ENCODE peak calls at places on chromosomes 6 and 20, in four cellular contexts. T is aorta, J is T-helper 2 cell, U is substantia nigra. W is an unnamed sample.

GRCh38 chr6:97292671-97293070 is 9.7 kb upstream of the MMS22L start:
- DNase-seq in T (no peak), J (no peak), U (no peak), W (no peak)

GRCh38 chr6:79750806-79751205 is 119.7 kb downstream of the SH3BGRL2 start:
- DNase-seq in T (no peak), J (no peak), U (no peak), W (no peak)

GRCh38 chr6:111673086-111673485 is 67.4 kb upstream of the TRAF3IP2 start:
- DNase-seq in T (no peak), J (no peak), U (no peak), W (no peak)

GRCh38 chr6:158418501-158418900 is 106.2 kb downstream of the TULP4 start:
- DNase-seq in T (no peak), J (no peak), U (no peak), W (no peak)

GRCh38 chr6:43052842-43053544 is 658 bp downstream of the CUL7 start:
- DNase-seq in T (peak; percentile 81), J (no peak), U (no peak), W (no peak)

GRCh38 chr6:169880516-169880915 is 129.1 kb downstream of the ERMARD start:
- DNase-seq in T (no peak), J (no peak), U (no peak), W (peak; percentile 63)

GRCh38 chr6:33927551-33927950 is 123.7 kb upstream of the MLN start:
- DNase-seq in T (no peak), J (no peak), U (no peak), W (peak; percentile 59)

GRCh38 chr6:45472383-45472782 is 94.6 kb upstream of the SUPT3H start:
- DNase-seq in T (no peak), J (no peak), U (no peak), W (no peak)

GRCh38 chr6:117600008-117600743 is 2.1 kb downstream of the GOPC start:
- DNase-seq in T (no peak), J (no peak), U (no peak), W (no peak)

GRCh38 chr6:128738112-128738511 is 144.8 kb upstream of the LAMA2 start:
- DNase-seq in T (no peak), J (no peak), U (no peak), W (no peak)

GRCh38 chr20:5504061-5504739 is 187.4 kb upstream of the PROKR2 start:
- DNase-seq in T (peak; percentile 87), J (no peak), U (peak; percentile 19), W (peak; percentile 86)

GRCh38 chr6:41625442-41625841 is 12.8 kb upstream of the MDFI start:
- DNase-seq in T (peak; percentile 58), J (no peak), U (no peak), W (peak; percentile 91)

GRCh38 chr20:25100914-25101313 is 19.0 kb upstream of the VSX1 start:
- DNase-seq in T (no peak), J (no peak), U (no peak), W (no peak)

GRCh38 chr6:111585241-111585968 is 20.3 kb downstream of the TRAF3IP2 start:
- DNase-seq in T (no peak), J (no peak), U (no peak), W (no peak)

GRCh38 chr20:7728373-7728772 is 211.9 kb downstream of the HAO1 start:
- DNase-seq in T (no peak), J (no peak), U (no peak), W (no peak)

GRCh38 chr6:79413562-79414002 is 123.6 kb downstream of the LCA5 start:
- DNase-seq in T (no peak), J (no peak), U (no peak), W (no peak)

GRCh38 chr6:30979690-30980089 is 3.8 kb upstream of the MUC21 start:
- DNase-seq in T (no peak), J (no peak), U (no peak), W (no peak)

GRCh38 chr20:59439243-59439642 is 138.8 kb downstream of the EDN3 start:
- DNase-seq in T (no peak), J (no peak), U (no peak), W (no peak)

GRCh38 chr20:1371830-1372539 is 20.9 kb downstream of the FKBP1A start:
- DNase-seq in T (no peak), J (no peak), U (no peak), W (no peak)

GRCh38 chr6:80550748-80551147 is 444.3 kb downstream of the BCKDHB start:
- DNase-seq in T (no peak), J (no peak), U (no peak), W (no peak)

GRCh38 chr6:155419161-155419560 is 36.5 kb downstream of the NOX3 start:
- DNase-seq in T (no peak), J (no peak), U (no peak), W (no peak)

GRCh38 chr20:49768204-49769124 is 44.2 kb upstream of the SLC9A8 start:
- DNase-seq in T (no peak), J (peak; percentile 5), U (no peak), W (peak; percentile 89)

GRCh38 chr6:83958250-83958685 is 75.3 kb upstream of the MRAP2 start:
- DNase-seq in T (no peak), J (no peak), U (no peak), W (no peak)

GRCh38 chr20:44419131-44419844 is 56.4 kb upstream of the TTPAL start:
- DNase-seq in T (peak; percentile 46), J (no peak), U (no peak), W (no peak)

GRCh38 chr6:21603516-21603952 is 10.0 kb downstream of the SOX4 start:
- DNase-seq in T (no peak), J (no peak), U (no peak), W (no peak)

GRCh38 chr6:135030532-135031178 is 24.0 kb downstream of the HBS1L start:
- DNase-seq in T (no peak), J (no peak), U (no peak), W (no peak)

GRCh38 chr6:142749556-142749955 is 195.4 kb downstream of the HIVEP2 start:
- DNase-seq in T (no peak), J (no peak), U (no peak), W (no peak)